ENCODE peak calls at places on chromosomes 3 and 15, in seven cellular contexts. R is anterior cingulate cortex; S is stimulated activated CD8-positive, alpha-beta memory T cell treated with anti-CD3 and anti-CD28 coated beads, Interleukin-7, amount 100 ng/mL, for 24 hours; J is activated naive CD4-positive, alpha-beta T cell; A is ELR; F is NCI-H510A treated with DMSO at 0.1 percent for 48 hours; Z is hippocampal formation. K is an unnamed sample.

GRCh38 chr3:61181874-61182273 is 69.4 kb downstream of the FHIT start:
- DNase-seq in R (no peak), S (no peak), J (no peak), A (peak), F (peak), Z (no peak), K (no peak)

GRCh38 chr3:50267280-50267913 is 1.6 kb upstream of the SEMA3B start:
- DNase-seq in R (peak), S (no peak), J (no peak), A (no peak), F (no peak), Z (peak), K (peak)

GRCh38 chr3:16319307-16319706 is 54.3 kb downstream of the OXNAD1 start:
- DNase-seq in R (no peak), S (peak), J (peak), A (peak), F (no peak), Z (no peak), K (no peak)

GRCh38 chr3:20622304-20622703 is 436.3 kb upstream of the SGO1 start:
- DNase-seq in R (no peak), S (no peak), J (no peak), A (peak), F (no peak), Z (no peak), K (no peak)

GRCh38 chr3:48949376-48949717 is 30.7 kb downstream of the ARIH2 start:
- DNase-seq in R (no peak), S (no peak), J (no peak), A (no peak), F (no peak), Z (no peak), K (no peak)

GRCh38 chr15:90553248-90553745 is 23.6 kb downstream of the CRTC3 start:
- DNase-seq in R (no peak), S (no peak), J (no peak), A (peak), F (no peak), Z (no peak), K (no peak)

GRCh38 chr15:73550190-73550589 is 83.0 kb downstream of the NPTN start:
- DNase-seq in R (no peak), S (no peak), J (no peak), A (no peak), F (no peak), Z (no peak), K (no peak)

GRCh38 chr3:8755564-8756237 is 13.7 kb downstream of the OXTR start:
- DNase-seq in R (no peak), S (no peak), J (no peak), A (peak), F (no peak), Z (no peak), K (no peak)

GRCh38 chr15:58641660-58642059 is 107.8 kb downstream of the ADAM10 start:
- DNase-seq in R (no peak), S (no peak), J (no peak), A (no peak), F (no peak), Z (no peak), K (no peak)

GRCh38 chr3:192408007-192408655 is 319.2 kb downstream of the FGF12 start:
- DNase-seq in R (no peak), S (no peak), J (no peak), A (peak), F (no peak), Z (no peak), K (peak)

GRCh38 chr15:98807262-98807661 is 158.9 kb downstream of the IGF1R start:
- DNase-seq in R (no peak), S (no peak), J (no peak), A (no peak), F (no peak), Z (no peak), K (no peak)

GRCh38 chr15:31516874-31517273 is 190.2 kb downstream of the KLF13 start:
- DNase-seq in R (no peak), S (no peak), J (no peak), A (no peak), F (no peak), Z (no peak), K (no peak)

GRCh38 chr15:83158393-83158792 is 49.2 kb downstream of the HDGFL3 start:
- DNase-seq in R (no peak), S (no peak), J (no peak), A (peak), F (no peak), Z (no peak), K (no peak)

GRCh38 chr3:56753206-56753605 is 48.5 kb downstream of the ARHGEF3 start:
- DNase-seq in R (no peak), S (no peak), J (no peak), A (no peak), F (no peak), Z (no peak), K (no peak)

GRCh38 chr15:40053234-40054055 is 14.5 kb upstream of the SRP14 start:
- DNase-seq in R (no peak), S (no peak), J (no peak), A (no peak), F (no peak), Z (no peak), K (no peak)

GRCh38 chr15:56760186-56760585 is 26.9 kb upstream of the ZNF280D start:
- DNase-seq in R (no peak), S (no peak), J (no peak), A (peak), F (no peak), Z (no peak), K (no peak)

GRCh38 chr3:174955513-174956001 is 96.4 kb downstream of the NAALADL2 start:
- DNase-seq in R (no peak), S (no peak), J (no peak), A (peak), F (no peak), Z (no peak), K (no peak)

GRCh38 chr3:190513409-190514162 is at the start of gene IL1RAP:
- DNase-seq in R (peak), S (peak), J (peak), A (peak), F (peak), Z (peak), K (peak)

GRCh38 chr3:135865554-135865953 is 100.0 kb upstream of the PPP2R3A start:
- DNase-seq in R (no peak), S (no peak), J (no peak), A (no peak), F (no peak), Z (no peak), K (no peak)

GRCh38 chr3:161694682-161695586 is 198.3 kb downstream of the OTOL1 start:
- DNase-seq in R (no peak), S (no peak), J (no peak), A (no peak), F (no peak), Z (no peak), K (no peak)

GRCh38 chr3:111846717-111847116 is 12.3 kb upstream of the PHLDB2 start:
- DNase-seq in R (no peak), S (no peak), J (no peak), A (peak), F (no peak), Z (no peak), K (no peak)

GRCh38 chr15:41564286-41564959 is 5.4 kb downstream of the TYRO3 start:
- DNase-seq in R (peak), S (no peak), J (no peak), A (no peak), F (peak), Z (peak), K (peak)

GRCh38 chr3:121821421-121822199 is 13.2 kb downstream of the IQCB1 start:
- DNase-seq in R (no peak), S (no peak), J (no peak), A (peak), F (no peak), Z (no peak), K (no peak)

GRCh38 chr3:42159706-42160472 is 68.7 kb downstream of the TRAK1 start:
- DNase-seq in R (no peak), S (no peak), J (no peak), A (peak), F (peak), Z (no peak), K (no peak)

GRCh38 chr3:141360888-141361598 is 7.3 kb upstream of the ZBTB38 start:
- DNase-seq in R (no peak), S (no peak), J (no peak), A (peak), F (peak), Z (no peak), K (no peak)

GRCh38 chr15:67303490-67304363 is 49.1 kb downstream of the IQCH start:
- DNase-seq in R (no peak), S (no peak), J (no peak), A (peak), F (peak), Z (no peak), K (no peak)

GRCh38 chr3:42660898-42661297 is 7.4 kb downstream of the ZBTB47 start:
- DNase-seq in R (no peak), S (no peak), J (no peak), A (peak), F (peak), Z (no peak), K (no peak)

GRCh38 chr15:81087121-81087520 is 46.9 kb upstream of the CFAP161 start:
- DNase-seq in R (no peak), S (no peak), J (no peak), A (no peak), F (no peak), Z (no peak), K (no peak)

GRCh38 chr15:70121656-70122297 is 24.1 kb upstream of the TLE3 start:
- DNase-seq in R (no peak), S (no peak), J (no peak), A (peak), F (no peak), Z (no peak), K (no peak)

K was measured in substantia nigra.